ENCODE peak calls at places on chromosome 20, in four cellular contexts. V, L, M and J are unnamed samples.

GRCh38 chr20:43994486-43995100 is 79.9 kb downstream of the TOX2 start:
- DNase-seq in V (peak), L (peak), M (no peak), J (no peak)

GRCh38 chr20:43446361-43446879 is 11.3 kb upstream of the SRSF6 start:
- DNase-seq in V (peak), L (peak), M (no peak), J (no peak)

GRCh38 chr20:44039147-44039546 is 124.5 kb downstream of the TOX2 start:
- DNase-seq in V (no peak), L (no peak), M (no peak), J (no peak)

GRCh38 chr20:44092551-44093248 is 94.3 kb downstream of the JPH2 start:
- DNase-seq in V (peak), L (peak), M (no peak), J (no peak)

GRCh38 chr20:63344616-63345327 is 16.4 kb downstream of the CHRNA4 start:
- DNase-seq in V (no peak), L (peak), M (no peak), J (no peak)

GRCh38 chr20:3235661-3236324 is 3.2 kb downstream of the SLC4A11 start:
- DNase-seq in V (peak), L (no peak), M (no peak), J (no peak)

GRCh38 chr20:24665196-24665595 is 195.8 kb downstream of the SYNDIG1 start:
- DNase-seq in V (no peak), L (no peak), M (no peak), J (no peak)

GRCh38 chr20:45459606-45460005 is 9.9 kb upstream of the WFDC2 start:
- DNase-seq in V (no peak), L (peak), M (no peak), J (no peak)

GRCh38 chr20:62068997-62069396 is 3.3 kb upstream of the TAF4 start:
- DNase-seq in V (peak), L (no peak), M (no peak), J (no peak)

GRCh38 chr20:34570859-34571306 is 12.4 kb downstream of the MAP1LC3A start:
- DNase-seq in V (peak), L (peak), M (no peak), J (no peak)

GRCh38 chr20:63125893-63126601 is 89.9 kb downstream of the YTHDF1 start:
- DNase-seq in V (no peak), L (no peak), M (no peak), J (peak)

GRCh38 chr20:46552460-46553420 is 2.3 kb upstream of the OCSTAMP start:
- DNase-seq in V (no peak), L (no peak), M (peak), J (no peak)

GRCh38 chr20:47258745-47259695 is 97.5 kb downstream of the ZMYND8 start:
- DNase-seq in V (peak), L (peak), M (no peak), J (no peak)

GRCh38 chr20:31861346-31862156 is 8.8 kb downstream of the DUSP15 start:
- DNase-seq in V (peak), L (peak), M (peak), J (no peak)

GRCh38 chr20:48544402-48545333 is 283.1 kb downstream of the PREX1 start:
- DNase-seq in V (no peak), L (no peak), M (no peak), J (no peak)

GRCh38 chr20:25251558-25251957 is 3.7 kb downstream of the PYGB start:
- DNase-seq in V (no peak), L (no peak), M (no peak), J (no peak)

GRCh38 chr20:49790077-49790798 is 22.4 kb upstream of the SLC9A8 start:
- DNase-seq in V (peak), L (peak), M (no peak), J (no peak)

GRCh38 chr20:25579081-25579770 is 6.1 kb downstream of the NINL start:
- DNase-seq in V (peak), L (no peak), M (no peak), J (no peak)

GRCh38 chr20:51636123-51636522 is 93.6 kb upstream of the NFATC2 start:
- DNase-seq in V (no peak), L (no peak), M (no peak), J (no peak)

GRCh38 chr20:39913274-39913673 is 775.8 kb downstream of the MAFB start:
- DNase-seq in V (no peak), L (no peak), M (no peak), J (no peak)

GRCh38 chr20:1130058-1130694 is 11.8 kb downstream of the PSMF1 start:
- DNase-seq in V (no peak), L (no peak), M (no peak), J (no peak)

GRCh38 chr20:45983279-45983743 is 11.3 kb upstream of the ZNF335 start:
- DNase-seq in V (no peak), L (no peak), M (no peak), J (no peak)

GRCh38 chr20:46568570-46569129 is 18.2 kb upstream of the OCSTAMP start:
- DNase-seq in V (peak), L (peak), M (no peak), J (no peak)

GRCh38 chr20:59421920-59422637 is 121.7 kb downstream of the EDN3 start:
- DNase-seq in V (no peak), L (no peak), M (no peak), J (no peak)

GRCh38 chr20:16349518-16350295 is 223.5 kb downstream of the KIF16B start:
- DNase-seq in V (peak), L (peak), M (no peak), J (no peak)

GRCh38 chr20:2108987-2109386 is 7.4 kb downstream of the STK35 start:
- DNase-seq in V (peak), L (peak), M (no peak), J (no peak)

GRCh38 chr20:46343358-46344357 is 35.4 kb upstream of the CDH22 start:
- DNase-seq in V (peak), L (no peak), M (no peak), J (no peak)